ENCODE peak calls at places on chromosomes 5 and 9, in nine cellular contexts. C is coronary artery, P is left cardiac atrium, V is GM13976, Q is posterior cingulate gyrus, Z is COR-L47, L is T follicular helper cell, G is fibroblast of lung, O is SW 1271. D is an unnamed sample.

GRCh38 chr5:138444078-138444773 is 5.4 kb downstream of the REEP2 start:
- DNase-seq in C (no peak), P (no peak), V (no peak), Q (no peak), Z (no peak), L (no peak), G (no peak), O (no peak), D (no peak)

GRCh38 chr5:137600721-137601360 is 101.7 kb upstream of the SPOCK1 start:
- DNase-seq in C (no peak), P (no peak), V (no peak), Q (no peak), Z (no peak), L (no peak), G (no peak), O (no peak), D (no peak)

GRCh38 chr5:67795781-67796477 is 419.6 kb upstream of the PIK3R1 start:
- DNase-seq in C (no peak), P (no peak), V (no peak), Q (no peak), Z (no peak), L (no peak), G (peak), O (no peak), D (no peak)

GRCh38 chr5:14486486-14486885 is 95.1 kb upstream of the OTULINL start:
- DNase-seq in C (no peak), P (no peak), V (peak), Q (no peak), Z (no peak), L (no peak), G (no peak), O (no peak), D (no peak)

GRCh38 chr5:34550977-34551376 is 105.2 kb upstream of the RAI14 start:
- DNase-seq in C (no peak), P (no peak), V (no peak), Q (no peak), Z (no peak), L (no peak), G (no peak), O (no peak), D (no peak)

GRCh38 chr9:14868772-14869583 is 41.2 kb downstream of the FREM1 start:
- DNase-seq in C (no peak), P (no peak), V (no peak), Q (no peak), Z (no peak), L (no peak), G (no peak), O (no peak), D (no peak)

GRCh38 chr5:54524704-54525103 is 7.1 kb downstream of the SNX18 start:
- DNase-seq in C (peak), P (peak), V (no peak), Q (no peak), Z (no peak), L (no peak), G (peak), O (no peak), D (no peak)

GRCh38 chr5:178388381-178389030 is 155.9 kb upstream of the PHYKPL start:
- DNase-seq in C (peak), P (peak), V (no peak), Q (no peak), Z (no peak), L (no peak), G (peak), O (no peak), D (peak)

GRCh38 chr9:108618906-108619550 is 236.8 kb downstream of the ACTL7B start:
- DNase-seq in C (no peak), P (no peak), V (no peak), Q (no peak), Z (no peak), L (no peak), G (peak), O (no peak), D (no peak)

D was measured in right atrium auricular region.